ENCODE peak calls at places on chromosome 10, in four cellular contexts. S is GM12878, H is HL-60, R is K562. M is an unnamed sample.
A peak's percentile ranks its signal among the peaks of the same experiment; 100 is the strongest.

GRCh38 chr10:95275726-95276366 is 15.0 kb downstream of the PDLIM1 start:
- DNase-seq in S (no peak), H (no peak), R (no peak), M (no peak)

GRCh38 chr10:113317476-113317875 is 235.4 kb upstream of the HABP2 start:
- DNase-seq in S (no peak), H (no peak), R (no peak), M (no peak)

GRCh38 chr10:91410638-91411367 is 659 bp downstream of the HECTD2 start:
- DNase-seq in S (no peak), H (no peak), R (peak; percentile 27), M (no peak)

GRCh38 chr10:89278034-89278535 is 23.8 kb upstream of the IFIT2 start:
- DNase-seq in S (no peak), H (no peak), R (no peak), M (no peak)

GRCh38 chr10:124573726-124574455 is 112.3 kb downstream of the LHPP start:
- DNase-seq in S (no peak), H (no peak), R (no peak), M (no peak)

GRCh38 chr10:99977916-99978315 is 31.8 kb downstream of the DNMBP start:
- DNase-seq in S (no peak), H (no peak), R (no peak), M (no peak)

GRCh38 chr10:72025832-72026231 is 61.6 kb downstream of the CHST3 start:
- DNase-seq in S (no peak), H (no peak), R (no peak), M (no peak)

GRCh38 chr10:62655337-62655994 is 149.1 kb upstream of the ADO start:
- DNase-seq in S (peak; percentile 95), H (no peak), R (no peak), M (peak; percentile 35)

GRCh38 chr10:17217661-17218306 is 10.3 kb upstream of the VIM start:
- DNase-seq in S (no peak), H (no peak), R (no peak), M (no peak)

GRCh38 chr10:68348265-68348741 is 15.6 kb upstream of the PBLD start:
- DNase-seq in S (no peak), H (peak; percentile 25), R (peak; percentile 57), M (peak; percentile 17)

DNA sequence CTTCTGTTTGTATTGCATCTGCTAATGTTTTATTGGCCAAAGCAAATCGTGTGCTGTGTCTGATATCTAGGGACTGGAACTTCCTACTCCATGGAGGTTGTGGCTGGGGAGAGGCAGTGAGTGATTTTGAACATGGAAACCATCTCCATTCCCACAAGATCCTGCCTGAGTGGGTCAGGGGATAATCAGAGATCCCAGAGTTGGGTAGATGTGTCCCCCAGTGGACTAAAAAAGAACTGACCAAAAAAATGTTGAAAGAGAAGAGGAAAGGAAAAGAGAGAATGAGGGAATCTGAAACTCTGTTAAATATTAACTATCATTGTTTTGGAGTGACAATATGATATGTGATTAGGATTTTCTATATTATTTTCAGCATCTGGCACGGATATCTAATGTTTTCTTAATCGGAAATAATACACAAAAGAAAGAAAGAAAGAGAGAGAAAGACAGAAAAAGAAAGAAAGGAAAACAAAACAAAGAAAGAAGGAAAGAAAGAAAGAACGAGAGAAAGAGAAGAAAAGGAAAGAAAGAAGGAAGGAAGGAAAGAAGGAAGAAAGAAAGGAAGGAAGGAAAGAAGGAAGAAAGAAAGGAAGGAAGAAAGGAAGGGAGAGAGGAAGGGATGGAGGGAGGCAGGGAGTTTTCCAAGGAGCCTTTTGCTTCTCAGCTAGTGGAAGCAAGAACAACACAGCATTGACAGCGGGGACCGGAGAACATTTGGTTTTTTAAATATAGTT is 638.5 kb downstream of the CCSER2 start:
- DNase-seq in S (no peak), H (no peak), R (no peak), M (no peak)
- TF ChIP-seq SPI1 in S (no peak), H (no peak), R (no peak), M (no peak)

GRCh38 chr10:117663750-117664149 is 121.2 kb downstream of the EMX2 start:
- DNase-seq in S (peak; percentile 83), H (no peak), R (no peak), M (peak; percentile 55)
- TF ChIP-seq SPI1 in S (no peak), H (no peak), R (no peak), M (no peak)

GRCh38 chr10:48535416-48536225 is 69.3 kb downstream of the ARHGAP22 start:
- DNase-seq in S (no peak), H (no peak), R (no peak), M (no peak)
- TF ChIP-seq SPI1 in S (no peak), H (no peak), R (no peak), M (no peak)

GRCh38 chr10:12181065-12181775 is 14.5 kb downstream of the NUDT5 start:
- DNase-seq in S (peak; percentile 31), H (peak; percentile 95), R (no peak), M (no peak)

GRCh38 chr10:12179616-12180015 is 16.1 kb downstream of the NUDT5 start:
- DNase-seq in S (no peak), H (peak; percentile 28), R (no peak), M (no peak)

GRCh38 chr10:12177642-12178041 is 18.0 kb downstream of the NUDT5 start:
- DNase-seq in S (no peak), H (no peak), R (no peak), M (no peak)

GRCh38 chr10:12184165-12184564 is 11.5 kb downstream of the NUDT5 start:
- DNase-seq in S (no peak), H (no peak), R (no peak), M (no peak)

DNA sequence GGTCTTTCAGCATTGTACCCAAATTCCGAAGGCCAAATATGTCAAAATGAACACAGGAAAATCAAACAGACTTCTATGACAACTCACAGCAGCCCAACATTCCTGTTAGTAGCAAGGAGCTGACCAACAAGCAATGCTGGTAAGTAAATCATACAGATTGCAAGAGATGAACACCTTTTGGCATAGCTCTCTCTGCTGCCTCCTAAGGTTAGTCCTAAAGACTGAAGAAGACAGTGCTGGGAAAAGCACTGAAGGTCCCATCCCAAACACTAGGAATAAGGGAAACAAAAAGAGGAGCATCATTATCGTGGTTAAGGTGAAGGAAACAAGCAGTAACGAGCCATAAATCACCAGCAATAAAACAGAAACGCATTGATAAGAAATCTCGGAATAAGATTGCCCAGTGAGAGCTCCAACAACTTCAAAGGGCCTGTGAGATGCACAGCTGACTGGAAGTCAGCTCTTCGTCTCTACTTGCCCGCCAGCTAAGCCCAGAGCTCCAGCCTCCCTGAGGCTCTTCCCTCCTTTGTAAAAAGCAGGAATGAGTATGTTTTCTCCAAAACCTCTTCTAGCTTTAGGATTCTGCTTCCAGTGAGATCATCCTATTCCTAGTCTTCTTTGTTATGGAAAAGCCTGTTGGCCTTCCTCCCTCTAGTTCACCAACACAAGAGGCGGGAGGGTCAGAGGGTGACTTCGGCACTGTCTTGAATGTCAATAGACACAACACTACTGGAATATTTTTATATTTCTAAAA is 15.3 kb downstream of the NUDT5 start:
- DNase-seq in S (no peak), H (no peak), R (no peak), M (no peak)
- TF ChIP-seq SPI1 in S (no peak), H (no peak), R (no peak), M (no peak)

GRCh38 chr10:122057841-122058240 is 68.9 kb downstream of the TACC2 start:
- DNase-seq in S (no peak), H (no peak), R (no peak), M (no peak)
- TF ChIP-seq SPI1 in S (no peak), H (no peak), R (no peak), M (no peak)

DNA sequence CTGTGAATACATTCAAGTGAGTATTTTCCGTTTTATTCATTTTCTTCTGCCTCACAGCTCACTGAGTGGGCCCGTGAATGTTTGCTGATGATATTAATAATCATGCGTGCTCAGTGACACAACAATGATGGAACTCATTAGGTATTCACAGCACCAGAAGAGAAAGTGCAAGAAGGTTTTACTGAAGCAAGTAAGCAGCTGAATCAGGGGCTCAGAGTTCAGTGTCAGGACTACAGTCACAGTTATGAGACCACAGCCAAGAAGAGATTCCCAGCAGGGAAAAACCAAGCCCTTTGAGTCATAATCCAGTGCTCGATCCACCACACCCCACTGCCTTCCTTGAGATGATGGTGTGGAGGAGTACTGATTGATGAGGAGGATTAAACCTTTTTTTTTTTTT is 247.4 kb downstream of the KIAA1217 start:
- DNase-seq in S (no peak), H (no peak), R (no peak), M (no peak)
- TF ChIP-seq SPI1 in S (no peak), H (no peak), R (no peak), M (no peak)

DNA sequence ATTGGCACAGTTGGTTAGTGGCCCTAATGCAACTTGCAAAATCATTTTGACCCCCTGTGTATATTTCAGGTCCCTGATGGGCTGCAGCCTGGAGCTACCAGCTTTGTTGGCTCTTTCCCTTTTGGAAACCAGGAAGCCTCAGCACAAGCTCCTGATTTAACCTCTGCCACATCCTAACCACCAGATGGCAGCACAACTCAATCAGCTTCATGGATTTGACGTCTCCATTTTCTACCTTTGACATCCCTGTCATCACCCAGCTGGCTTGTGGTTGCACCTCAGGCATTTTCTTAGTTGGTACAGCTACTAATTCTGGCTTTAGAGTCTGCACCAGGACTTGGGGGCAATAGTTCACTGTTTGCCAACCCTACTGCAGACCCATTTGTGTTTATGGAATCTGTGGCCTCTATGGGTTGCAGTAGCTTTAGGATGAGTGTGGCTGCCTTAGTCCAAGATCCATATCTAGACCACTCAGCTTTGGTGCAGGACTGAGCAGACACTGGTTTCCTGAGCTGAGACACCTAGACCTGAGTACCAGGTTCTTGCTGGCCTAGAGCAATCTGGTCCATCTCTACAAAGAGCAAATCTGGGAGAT is 456.2 kb downstream of the REEP3 start:
- DNase-seq in S (no peak), H (peak; percentile 23), R (peak; percentile 54), M (peak; percentile 26)
- TF ChIP-seq SPI1 in S (no peak), H (no peak), R (no peak), M (no peak)

GRCh38 chr10:4639960-4640359 is 186.0 kb upstream of the AKR1E2 start:
- DNase-seq in S (no peak), H (no peak), R (no peak), M (no peak)
- TF ChIP-seq SPI1 in S (no peak), H (no peak), R (no peak), M (no peak)

DNA sequence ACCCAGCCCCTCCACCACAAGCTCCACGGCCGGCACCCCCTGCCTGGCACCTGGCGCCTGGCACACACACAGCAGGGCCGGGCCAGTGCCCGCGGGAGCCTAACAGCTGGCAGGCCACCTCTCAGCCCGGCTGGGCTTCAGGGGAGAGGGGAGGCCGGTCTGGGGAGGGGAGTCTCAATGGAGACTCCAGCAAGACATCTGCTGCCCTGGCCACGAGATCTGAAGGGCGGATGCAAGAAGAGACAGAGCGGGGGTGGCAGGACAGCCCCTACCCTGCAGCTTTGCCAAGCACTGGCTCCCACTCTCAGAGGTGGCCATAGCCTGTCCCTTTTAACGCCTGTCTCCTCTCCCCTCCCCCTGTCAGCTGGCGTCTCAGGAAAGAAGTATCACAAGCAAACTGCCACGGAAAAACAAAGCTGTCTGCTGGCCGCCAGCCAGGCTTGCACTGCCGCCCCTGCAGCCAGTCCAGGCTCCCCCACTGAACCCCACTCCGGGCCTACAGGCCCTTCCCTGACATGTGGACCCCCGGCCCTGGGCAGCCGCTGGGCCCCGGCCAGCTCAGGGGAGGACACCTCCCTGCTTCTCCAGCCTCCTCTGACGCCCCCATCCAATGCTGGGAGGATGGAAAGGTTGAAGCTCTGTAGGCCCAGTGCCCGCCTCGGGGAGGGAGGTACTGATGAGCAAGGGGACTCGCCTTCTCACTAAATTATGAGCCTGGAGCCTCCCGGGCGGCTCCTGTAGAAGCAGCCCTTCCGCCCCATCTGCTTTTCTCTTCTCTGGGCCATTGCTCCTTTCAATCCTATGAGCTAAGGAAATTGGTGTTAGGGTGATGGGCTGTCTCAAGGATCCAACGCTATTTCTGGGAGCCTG is 178.4 kb downstream of the ARHGAP12 start:
- DNase-seq in S (no peak), H (no peak), R (no peak), M (no peak)
- TF ChIP-seq SPI1 in S (no peak), H (no peak), R (no peak), M (no peak)

M was measured in GM12891.